ENCODE peak calls at places on chromosomes 4 and X, in eight cellular contexts. L, O, T, X, K, A, D and V are unnamed samples.

GRCh38 chr4:75557696-75558095 is 1.8 kb downstream of the ODAPH start:
- DNase-seq in A (no peak), O (no peak), K (no peak), L (no peak), X (no peak), D (no peak), T (no peak), V (no peak)

GRCh38 chr4:108396900-108397299 is 223.5 kb upstream of the RPL34 start:
- DNase-seq in D (no peak), T (no peak), A (no peak), X (no peak), L (no peak), K (no peak), O (no peak), V (no peak)

GRCh38 chrX:15769300-15769954 is 20.9 kb upstream of the ZRSR2 start:
- DNase-seq in L (peak), A (no peak), D (no peak), K (no peak), X (no peak), O (no peak), T (no peak), V (no peak)

GRCh38 chr4:4942658-4943057 is 76.6 kb downstream of the CYTL1 start:
- DNase-seq in X (no peak), T (no peak), A (no peak), L (no peak), D (no peak), O (no peak), K (no peak), V (no peak)

GRCh38 chr4:173318648-173319211 is 15.4 kb downstream of the HMGB2 start:
- DNase-seq in D (no peak), K (peak), T (no peak), A (peak), O (no peak), L (peak), X (peak), V (no peak)

GRCh38 chr4:119084503-119084902 is 51.1 kb upstream of the MYOZ2 start:
- DNase-seq in L (no peak), D (no peak), O (no peak), T (no peak), A (no peak), K (no peak), X (no peak), V (no peak)

GRCh38 chrX:126580877-126581276 is 28.3 kb upstream of the DCAF12L1 start:
- DNase-seq in K (no peak), D (no peak), A (no peak), L (no peak), O (no peak), X (no peak), T (no peak), V (no peak)

GRCh38 chr4:88725986-88726385 is 28.4 kb upstream of the NAP1L5 start:
- DNase-seq in A (no peak), K (no peak), T (no peak), X (no peak), D (no peak), O (no peak), L (no peak), V (no peak)

GRCh38 chrX:153457136-153457825 is 11.4 kb upstream of the TREX2 start:
- DNase-seq in D (no peak), X (no peak), T (no peak), O (no peak), K (no peak), A (no peak), L (no peak), V (no peak)

GRCh38 chr4:78937837-78938236 is 1.4 kb downstream of the PAQR3 start:
- DNase-seq in D (no peak), X (no peak), K (peak), O (no peak), T (no peak), A (no peak), L (no peak), V (no peak)

GRCh38 chr4:138898282-138898681 is 117.3 kb upstream of the NOCT start:
- DNase-seq in O (no peak), T (no peak), D (no peak), L (no peak), X (no peak), K (no peak), A (no peak), V (no peak)

GRCh38 chr4:24363751-24364150 is 220.6 kb downstream of the DHX15 start:
- DNase-seq in T (no peak), A (no peak), L (no peak), D (no peak), O (no peak), X (no peak), K (no peak), V (no peak)

GRCh38 chr4:56531149-56531770 is 25.7 kb downstream of the ARL9 start:
- DNase-seq in X (no peak), L (peak), K (no peak), T (no peak), D (no peak), A (no peak), O (no peak), V (no peak)

GRCh38 chr4:127188847-127189246 is 443.9 kb upstream of the INTU start:
- DNase-seq in K (no peak), T (no peak), A (peak), D (no peak), O (no peak), L (peak), X (no peak), V (no peak)

GRCh38 chrX:18617351-18617750 is 54.6 kb downstream of the RS1 start:
- DNase-seq in O (no peak), D (no peak), A (peak), X (peak), K (peak), L (no peak), T (no peak), V (no peak)

GRCh38 chr4:93828332-93828829 is at the start of gene ATOH1:
- DNase-seq in O (no peak), K (no peak), L (peak), X (no peak), A (peak), D (peak), T (peak), V (no peak)

GRCh38 chr4:53682196-53682595 is 90.9 kb upstream of the LNX1 start:
- DNase-seq in O (no peak), D (no peak), X (no peak), T (no peak), L (no peak), K (no peak), A (no peak), V (no peak)

GRCh38 chrX:124328765-124329164 is 3.7 kb upstream of the TEX13D start:
- DNase-seq in O (no peak), L (no peak), A (no peak), T (no peak), K (no peak), D (no peak), X (no peak), V (no peak)

GRCh38 chr4:165318982-165319381 is 8.5 kb upstream of the MSMO1 start:
- DNase-seq in O (no peak), A (no peak), D (no peak), T (no peak), K (no peak), X (no peak), L (no peak), V (peak)

GRCh38 chr4:149306537-149306936 is 509.1 kb downstream of the IQCM start:
- DNase-seq in A (no peak), T (no peak), D (no peak), K (no peak), O (no peak), L (no peak), X (no peak), V (peak)

GRCh38 chrX:103248553-103248952 is 6.4 kb downstream of the TCEAL8 start:
- DNase-seq in A (peak), O (no peak), K (no peak), T (no peak), L (peak), X (peak), D (peak), V (no peak)

GRCh38 chrX:38262715-38263620 is 42.3 kb upstream of the SRPX start:
- DNase-seq in D (no peak), L (no peak), A (no peak), X (peak), O (no peak), T (no peak), K (no peak), V (no peak)

GRCh38 chrX:110284159-110284558 is 33.7 kb downstream of the AMMECR1 start:
- DNase-seq in O (no peak), D (no peak), X (peak), L (no peak), K (no peak), T (no peak), A (no peak), V (no peak)

GRCh38 chr4:11367371-11367770 is 61.3 kb downstream of the HS3ST1 start:
- DNase-seq in L (no peak), D (no peak), X (peak), O (no peak), K (no peak), T (no peak), A (no peak), V (no peak)

GRCh38 chr4:146943691-146944375 is 1.8 kb downstream of the TTC29 start:
- DNase-seq in K (peak), X (no peak), A (no peak), D (no peak), L (peak), O (no peak), T (no peak), V (no peak)

GRCh38 chrX:154121961-154122360 is 22.1 kb upstream of the OPN1LW start:
- DNase-seq in D (no peak), T (no peak), X (no peak), A (no peak), L (no peak), O (no peak), K (no peak), V (no peak)

GRCh38 chr4:69490271-69490670 is 5.4 kb downstream of the UGT2B4 start:
- DNase-seq in L (no peak), D (no peak), O (no peak), A (no peak), T (no peak), X (no peak), K (no peak), V (no peak)

GRCh38 chr4:112885897-112886296 is 163.6 kb upstream of the ANK2 start:
- DNase-seq in K (no peak), D (no peak), L (peak), A (no peak), T (no peak), X (no peak), O (no peak), V (no peak)

GRCh38 chr4:83552924-83553323 is 17.0 kb downstream of the GPAT3 start:
- DNase-seq in K (no peak), A (no peak), T (no peak), L (no peak), X (peak), O (no peak), D (peak), V (no peak)

GRCh38 chrX:69066966-69067525 is 98.2 kb downstream of the PJA1 start:
- DNase-seq in A (no peak), K (no peak), O (no peak), L (no peak), D (no peak), T (no peak), X (no peak), V (no peak)

GRCh38 chr4:26931961-26932360 is 71.3 kb downstream of the STIM2 start:
- DNase-seq in L (no peak), X (no peak), O (no peak), T (no peak), K (no peak), D (no peak), A (no peak), V (no peak)

GRCh38 chr4:174764105-174764729 is 64.8 kb downstream of the GLRA3 start:
- DNase-seq in L (peak), A (peak), K (peak), O (no peak), D (peak), X (peak), T (no peak), V (peak)

GRCh38 chr4:797066-797465 is 28.9 kb downstream of the CPLX1 start:
- DNase-seq in K (no peak), X (no peak), T (no peak), A (no peak), D (no peak), O (no peak), L (no peak), V (no peak)

GRCh38 chr4:84750260-84750955 is 167.5 kb downstream of the CDS1 start:
- DNase-seq in A (peak), X (peak), L (peak), D (peak), T (no peak), O (no peak), K (peak), V (peak)

GRCh38 chrX:12741416-12741815 is 49.8 kb upstream of the PRPS2 start:
- DNase-seq in D (no peak), T (no peak), X (no peak), O (no peak), A (peak), K (no peak), L (no peak), V (no peak)

GRCh38 chrX:153411255-153411987 is at the start of gene ZFP92:
- DNase-seq in D (peak), O (no peak), T (no peak), X (peak), K (no peak), L (peak), A (no peak), V (no peak)

GRCh38 chr4:138602664-138603063 is 360.5 kb upstream of the SLC7A11 start:
- DNase-seq in T (no peak), A (no peak), X (no peak), L (no peak), O (no peak), D (no peak), K (no peak), V (no peak)

GRCh38 chr4:123505457-123506310 is 109.1 kb downstream of the SPRY1 start:
- DNase-seq in O (no peak), K (peak), L (peak), T (peak), X (peak), A (no peak), D (peak), V (no peak)

GRCh38 chr4:156547439-156547838 is 424.2 kb downstream of the PDGFC start:
- DNase-seq in T (no peak), O (no peak), D (no peak), K (no peak), X (peak), A (no peak), L (no peak), V (no peak)

DNA sequence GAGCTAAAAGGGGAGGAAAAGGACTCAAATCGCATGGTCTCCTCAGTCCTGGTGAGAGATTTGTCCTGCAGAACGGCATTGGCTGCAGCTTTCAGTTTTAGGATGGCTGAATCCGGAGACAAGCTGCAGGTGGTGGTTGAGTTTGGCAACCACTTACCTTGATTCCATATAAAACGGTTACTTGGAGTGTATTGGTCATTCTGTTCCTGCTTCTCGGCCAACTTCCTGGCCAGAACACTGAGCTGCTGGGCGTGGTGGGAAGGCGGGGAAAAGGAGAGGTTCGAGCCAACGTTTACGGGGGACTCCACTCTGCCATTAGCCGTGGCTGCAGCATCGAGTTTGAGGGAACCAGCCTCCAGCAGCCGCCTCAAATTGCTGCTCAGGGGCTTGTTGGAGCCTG is 36.1 kb downstream of the ZNF827 start:
- DNase-seq in T (no peak), A (no peak), O (no peak), K (no peak), X (no peak), D (no peak), L (no peak), V (no peak)
- TF ChIP-seq POLR2AphosphoS5 in T (no peak), A (no peak), O (no peak), K (no peak), X (no peak), D (no peak), L (no peak), V (no peak)

GRCh38 chr4:163330828-163331628 is 1.4 kb downstream of the NPY1R start:
- DNase-seq in L (no peak), K (no peak), A (no peak), O (no peak), X (no peak), T (no peak), D (no peak), V (no peak)
- TF ChIP-seq EZH2 in L (no peak), K (no peak), A (no peak), O (no peak), X (no peak), T (no peak), D (no peak), V (no peak)

GRCh38 chr4:86818845-86819244 is 30.3 kb downstream of the SLC10A6 start:
- DNase-seq in D (peak), O (no peak), K (peak), X (peak), T (no peak), A (no peak), L (peak), V (no peak)

GRCh38 chr4:86818211-86818610 is 31.0 kb downstream of the SLC10A6 start:
- DNase-seq in K (no peak), O (no peak), A (no peak), T (no peak), X (peak), L (no peak), D (no peak), V (no peak)

GRCh38 chr4:86822136-86822535 is 27.0 kb downstream of the SLC10A6 start:
- DNase-seq in O (no peak), D (no peak), A (no peak), X (no peak), T (no peak), L (no peak), K (no peak), V (no peak)

GRCh38 chr4:86815653-86816052 is 33.5 kb downstream of the SLC10A6 start:
- DNase-seq in X (no peak), T (no peak), L (no peak), D (no peak), A (no peak), K (no peak), O (no peak), V (no peak)

DNA sequence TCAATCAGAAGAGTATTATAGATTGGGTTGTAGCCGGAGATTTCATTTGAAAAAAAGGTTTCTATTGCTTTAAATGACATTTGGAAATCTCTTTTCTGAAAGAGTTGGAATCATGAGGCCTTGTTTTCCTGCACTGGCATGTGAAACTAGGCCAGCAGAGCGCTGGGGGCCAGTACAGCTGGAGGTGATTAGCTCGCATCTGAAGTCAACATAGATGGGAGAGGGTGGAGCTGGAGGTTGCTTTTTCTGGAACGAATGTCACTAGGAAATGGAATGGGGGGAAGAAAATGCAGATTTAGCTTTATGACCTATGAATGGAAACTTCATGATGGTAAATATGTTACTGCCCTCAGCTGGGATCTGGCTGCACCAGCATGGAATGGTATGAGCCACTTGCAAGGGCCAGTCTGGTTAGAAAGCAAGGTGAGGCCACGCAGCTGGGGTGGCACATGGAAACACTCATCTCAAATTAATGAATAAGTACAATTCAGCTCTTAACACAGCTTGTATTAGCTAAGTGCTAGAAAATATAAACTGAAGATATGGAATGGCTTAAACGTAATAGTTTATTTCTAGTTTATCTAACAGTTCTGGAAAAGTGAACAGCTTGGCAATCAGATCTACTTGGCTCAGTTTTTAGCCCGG is 32.6 kb downstream of the SLC10A6 start:
- DNase-seq in D (no peak), A (no peak), X (no peak), L (no peak), O (no peak), K (no peak), T (no peak), V (no peak)
- TF ChIP-seq POLR2AphosphoS5 in D (no peak), A (no peak), X (no peak), L (no peak), O (no peak), K (no peak), T (no peak), V (no peak)

GRCh38 chr4:6562931-6563901 is 11.8 kb upstream of the MAN2B2 start:
- DNase-seq in L (peak), A (no peak), T (no peak), O (no peak), K (no peak), D (peak), X (no peak), V (no peak)
- TF ChIP-seq EZH2 in L (peak), A (no peak), T (peak), O (no peak), K (peak), D (no peak), X (peak), V (no peak)